ENCODE peak calls at places on chromosomes 2 and 18, in five cellular contexts. W is ovary, T is gastrocnemius medialis, B is sigmoid colon, O is adrenal gland. A is an unnamed sample.

GRCh38 chr2:154837035-154837434 is 138.5 kb downstream of the KCNJ3 start:
- DNase-seq in W (no peak), T (no peak), B (no peak), O (no peak), A (no peak)

GRCh38 chr2:127097471-127097765 is 9.5 kb downstream of the BIN1 start:
- DNase-seq in W (no peak), T (no peak), B (peak), O (no peak), A (no peak)

GRCh38 chr2:19158899-19159298 is 199.5 kb downstream of the OSR1 start:
- DNase-seq in W (no peak), T (no peak), B (no peak), O (no peak), A (no peak)

GRCh38 chr18:50866765-50867164 is 12.2 kb upstream of the ME2 start:
- DNase-seq in W (no peak), T (no peak), B (no peak), O (no peak), A (no peak)

GRCh38 chr2:216490061-216490460 is 8.6 kb upstream of the RPL37A start:
- DNase-seq in W (no peak), T (no peak), B (no peak), O (no peak), A (no peak)

GRCh38 chr2:236217926-236218325 is 46.3 kb downstream of the ASB18 start:
- DNase-seq in W (no peak), T (no peak), B (no peak), O (no peak), A (no peak)

GRCh38 chr2:206392118-206392517 is 51.2 kb upstream of the ADAM23 start:
- DNase-seq in W (no peak), T (no peak), B (no peak), O (peak), A (peak)

GRCh38 chr2:27494944-27495554 is at the start of gene FNDC4:
- DNase-seq in W (peak), T (no peak), B (peak), O (peak), A (peak)

GRCh38 chr2:9281145-9281544 is 74.5 kb downstream of the ASAP2 start:
- DNase-seq in W (no peak), T (no peak), B (no peak), O (no peak), A (no peak)

GRCh38 chr18:3572761-3573160 is 122.8 kb downstream of the TGIF1 start:
- DNase-seq in W (no peak), T (no peak), B (no peak), O (no peak), A (no peak)

GRCh38 chr2:26849056-26850001 is 1.4 kb downstream of the DPYSL5 start:
- DNase-seq in W (peak), T (no peak), B (no peak), O (no peak), A (no peak)

GRCh38 chr2:57343391-57344006 is 703.1 kb upstream of the VRK2 start:
- DNase-seq in W (no peak), T (no peak), B (no peak), O (no peak), A (no peak)

GRCh38 chr2:160703648-160704585 is 210.3 kb upstream of the RBMS1 start:
- DNase-seq in W (no peak), T (no peak), B (no peak), O (no peak), A (no peak)

GRCh38 chr2:30265441-30266015 is 34.2 kb downstream of the LBH start:
- DNase-seq in W (no peak), T (no peak), B (no peak), O (no peak), A (no peak)

GRCh38 chr2:215920244-215921100 is 92.9 kb downstream of the MREG start:
- DNase-seq in W (peak), T (peak), B (peak), O (peak), A (peak)

GRCh38 chr18:76494541-76495403 is at the start of gene ZNF516:
- DNase-seq in W (peak), T (no peak), B (no peak), O (peak), A (peak)

GRCh38 chr18:13366977-13367892 is 148.7 kb downstream of the LDLRAD4 start:
- DNase-seq in W (no peak), T (no peak), B (no peak), O (no peak), A (no peak)

GRCh38 chr2:126634273-126634861 is 21.6 kb upstream of the GYPC start:
- DNase-seq in W (no peak), T (no peak), B (no peak), O (no peak), A (peak)

GRCh38 chr2:100182494-100183355 is 40.3 kb upstream of the AFF3 start:
- DNase-seq in W (no peak), T (no peak), B (no peak), O (peak), A (no peak)

GRCh38 chr2:240930096-240930630 is 24.0 kb downstream of the CROCC2 start:
- DNase-seq in W (peak), T (peak), B (peak), O (peak), A (no peak)

GRCh38 chr2:100202567-100202966 is 60.2 kb upstream of the AFF3 start:
- DNase-seq in W (no peak), T (no peak), B (no peak), O (no peak), A (no peak)

GRCh38 chr2:32835148-32835547 is 111.6 kb upstream of the LTBP1 start:
- DNase-seq in W (no peak), T (no peak), B (no peak), O (no peak), A (no peak)

GRCh38 chr18:24009651-24010333 is 4.8 kb upstream of the TTC39C start:
- DNase-seq in W (no peak), T (no peak), B (no peak), O (no peak), A (no peak)

GRCh38 chr18:77089796-77090285 is 42.7 kb downstream of the MBP start:
- DNase-seq in W (no peak), T (no peak), B (no peak), O (no peak), A (no peak)

GRCh38 chr2:145752091-145752806 is 1232.3 kb upstream of the ZEB2 start:
- DNase-seq in W (no peak), T (no peak), B (no peak), O (no peak), A (peak)

GRCh38 chr18:55243852-55244251 is 284.6 kb upstream of the CCDC68 start:
- DNase-seq in W (peak), T (no peak), B (no peak), O (no peak), A (no peak)

GRCh38 chr18:3466872-3467271 is 16.9 kb downstream of the TGIF1 start:
- DNase-seq in W (no peak), T (no peak), B (no peak), O (no peak), A (no peak)

GRCh38 chr18:28088477-28088876 is 88.5 kb downstream of the CDH2 start:
- DNase-seq in W (no peak), T (no peak), B (no peak), O (no peak), A (no peak)

GRCh38 chr2:23418490-23418911 is 33.5 kb downstream of the KLHL29 start:
- DNase-seq in W (peak), T (no peak), B (no peak), O (peak), A (no peak)

GRCh38 chr2:235406420-235406819 is 87.4 kb upstream of the AGAP1 start:
- DNase-seq in W (peak), T (no peak), B (no peak), O (peak), A (no peak)

GRCh38 chr2:134776836-134777235 is 58.0 kb upstream of the TMEM163 start:
- DNase-seq in W (no peak), T (no peak), B (no peak), O (no peak), A (no peak)

GRCh38 chr2:7825591-7826312 is 856.1 kb upstream of the ID2 start:
- DNase-seq in W (no peak), T (no peak), B (no peak), O (no peak), A (no peak)

GRCh38 chr2:73063909-73064875 is 7.3 kb downstream of the SFXN5 start:
- DNase-seq in W (no peak), T (no peak), B (no peak), O (no peak), A (no peak)

GRCh38 chr2:43218550-43219382 is 7.6 kb downstream of the ZFP36L2 start:
- DNase-seq in W (peak), T (no peak), B (peak), O (peak), A (peak)

GRCh38 chr2:43220982-43221659 is 5.3 kb downstream of the ZFP36L2 start:
- DNase-seq in W (peak), T (no peak), B (peak), O (peak), A (peak)

GRCh38 chr2:43220229-43220981 is 6.0 kb downstream of the ZFP36L2 start:
- DNase-seq in W (no peak), T (no peak), B (no peak), O (no peak), A (no peak)

GRCh38 chr2:43218221-43218549 is 8.2 kb downstream of the ZFP36L2 start:
- DNase-seq in W (peak), T (no peak), B (no peak), O (no peak), A (no peak)

DNA sequence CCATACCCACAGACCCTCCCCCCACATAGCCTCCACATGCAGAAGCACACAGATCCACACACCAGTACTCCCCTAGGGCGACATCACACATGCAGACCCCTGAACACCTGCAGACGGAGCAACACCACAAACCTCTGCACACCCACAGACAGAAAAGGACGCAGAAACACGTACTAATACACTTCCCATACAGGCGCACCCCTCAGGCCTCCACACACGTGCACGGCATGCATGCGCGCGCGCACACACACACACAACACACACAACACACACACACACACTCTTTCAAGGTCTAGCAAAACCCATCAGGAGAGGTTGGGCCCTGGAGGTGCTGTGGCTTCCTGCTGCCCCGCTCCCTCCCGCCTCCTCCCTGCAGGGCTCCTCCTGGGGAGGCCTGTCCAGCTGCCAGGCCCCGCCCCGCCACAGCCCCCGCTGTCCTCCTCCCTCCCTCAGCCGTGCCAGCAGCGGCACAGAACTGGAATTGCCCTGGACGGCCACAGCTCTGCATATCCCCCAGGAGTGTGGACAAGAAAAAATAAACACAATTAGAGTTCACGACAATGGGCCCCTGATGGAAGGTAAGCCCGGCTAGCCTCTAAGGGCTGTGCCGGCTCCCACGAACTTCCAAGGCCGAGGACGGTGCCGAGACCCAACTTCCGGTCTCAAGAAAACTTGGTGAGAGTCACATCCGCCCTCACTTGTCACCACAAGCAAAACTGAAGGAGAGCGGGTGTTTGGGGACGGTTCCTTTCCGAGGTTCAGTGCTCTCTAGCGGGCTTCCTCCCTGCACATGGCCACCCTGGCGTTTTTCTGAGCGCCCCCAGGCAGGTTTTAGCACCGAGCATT is 6.8 kb downstream of the ZFP36L2 start:
- DNase-seq in W (peak), T (peak), B (peak), O (peak), A (peak)
- TF ChIP-seq POLR2A in W (peak), T (peak), B (peak), O (peak), A (peak)

DNA sequence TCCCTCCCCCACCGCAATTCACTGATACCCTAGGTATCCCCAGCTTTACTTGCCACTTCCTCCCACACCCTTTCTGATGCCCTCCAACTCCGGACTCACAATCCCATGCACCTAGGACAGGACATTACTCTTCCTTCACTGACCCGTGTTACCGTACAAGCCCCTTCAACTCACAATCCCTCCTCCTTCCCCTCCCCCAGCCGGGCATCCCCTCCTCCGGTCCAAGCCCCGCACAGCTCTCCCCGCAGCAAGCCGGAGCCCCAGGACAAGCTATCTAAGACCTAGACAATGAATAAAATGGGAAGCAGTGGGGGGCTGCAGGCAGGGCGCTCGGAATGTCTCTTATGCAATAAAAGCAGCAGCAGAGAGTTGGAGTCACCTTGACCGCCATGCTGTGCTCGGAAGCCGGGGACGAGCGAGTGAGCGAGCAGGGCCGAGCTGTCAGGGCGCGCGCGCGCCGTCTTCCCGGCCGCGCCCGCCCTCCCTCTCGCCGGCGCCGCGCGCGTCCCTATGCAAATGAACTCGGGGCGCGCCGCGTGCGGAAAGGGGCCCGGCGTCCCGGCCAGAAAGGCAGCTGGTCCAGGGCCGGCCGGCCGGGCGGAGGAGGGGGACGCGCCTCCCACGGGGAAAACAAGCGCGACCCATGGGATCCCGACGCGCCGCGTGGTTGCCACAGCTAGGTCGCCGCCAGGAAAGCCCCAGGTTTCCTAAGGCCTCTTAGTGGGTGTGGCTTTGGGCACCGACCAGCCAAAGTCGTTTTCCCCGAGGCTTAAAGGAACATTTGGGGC is at the start of gene SLC25A12:
- DNase-seq in W (peak), T (peak), B (peak), O (peak), A (peak)
- TF ChIP-seq POLR2A in W (peak), T (peak), B (peak), O (no peak), A (peak)

DNA sequence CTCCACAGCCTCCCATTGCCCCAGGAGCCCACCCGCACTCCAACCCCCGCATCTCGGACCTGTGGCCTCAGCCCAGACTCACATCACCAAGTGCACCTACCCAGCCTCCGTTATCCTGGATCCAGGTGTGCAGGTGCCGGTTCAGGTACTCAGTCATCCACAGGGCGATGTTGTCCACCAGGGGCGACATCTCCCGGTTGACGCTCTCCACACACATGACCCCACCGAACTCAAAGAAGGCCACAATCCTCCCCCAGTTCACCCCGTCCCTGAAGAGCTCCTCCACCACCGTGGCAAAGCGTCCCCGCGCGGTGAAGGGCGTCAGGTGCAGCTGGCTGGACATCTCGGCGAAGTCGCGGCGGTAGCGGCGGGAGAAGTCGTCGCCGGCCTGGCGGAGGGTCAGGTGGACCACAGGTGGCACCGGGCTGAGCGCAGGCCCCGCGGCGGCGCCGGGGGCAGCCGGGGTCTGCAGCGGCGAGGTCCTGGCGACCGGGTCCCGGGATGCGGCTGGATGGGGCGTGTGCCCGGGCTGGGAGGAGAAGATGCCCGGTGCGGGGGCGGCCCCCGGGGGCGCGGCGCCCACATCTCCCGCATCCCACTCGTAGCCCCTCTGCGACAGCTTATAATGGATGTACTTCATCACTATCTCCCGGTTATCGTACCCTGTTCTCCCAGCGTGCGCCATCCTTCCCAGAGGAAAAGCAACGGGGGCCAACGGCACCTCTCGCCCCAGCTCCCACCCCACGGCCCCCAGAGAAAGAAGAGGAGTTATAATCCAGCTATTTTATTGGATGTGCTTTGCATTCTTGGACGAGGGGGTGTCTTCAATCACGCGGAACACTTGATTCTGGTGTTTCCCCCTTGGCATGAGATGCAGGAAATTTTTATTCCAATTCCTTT is 1.3 kb downstream of the BCL2 start:
- DNase-seq in W (peak), T (peak), B (peak), O (no peak), A (peak)
- TF ChIP-seq POLR2A in W (peak), T (no peak), B (no peak), O (no peak), A (no peak)

GRCh38 chr2:227474406-227474805 is 2.5 kb downstream of the AGFG1 start:
- DNase-seq in W (no peak), T (no peak), B (no peak), O (no peak), A (no peak)

GRCh38 chr2:227477291-227477690 is 5.3 kb downstream of the AGFG1 start:
- DNase-seq in W (no peak), T (no peak), B (no peak), O (no peak), A (no peak)

GRCh38 chr2:227471924-227472264 is at the start of gene AGFG1:
- DNase-seq in W (peak), T (peak), B (peak), O (peak), A (peak)

GRCh38 chr2:227473019-227473461 is 1.1 kb downstream of the AGFG1 start:
- DNase-seq in W (no peak), T (no peak), B (no peak), O (no peak), A (peak)

GRCh38 chr2:227472265-227473018 is 486 bp downstream of the AGFG1 start:
- DNase-seq in W (peak), T (no peak), B (peak), O (peak), A (peak)
- TF ChIP-seq POLR2A in W (no peak), T (no peak), B (no peak), O (no peak), A (no peak)

DNA sequence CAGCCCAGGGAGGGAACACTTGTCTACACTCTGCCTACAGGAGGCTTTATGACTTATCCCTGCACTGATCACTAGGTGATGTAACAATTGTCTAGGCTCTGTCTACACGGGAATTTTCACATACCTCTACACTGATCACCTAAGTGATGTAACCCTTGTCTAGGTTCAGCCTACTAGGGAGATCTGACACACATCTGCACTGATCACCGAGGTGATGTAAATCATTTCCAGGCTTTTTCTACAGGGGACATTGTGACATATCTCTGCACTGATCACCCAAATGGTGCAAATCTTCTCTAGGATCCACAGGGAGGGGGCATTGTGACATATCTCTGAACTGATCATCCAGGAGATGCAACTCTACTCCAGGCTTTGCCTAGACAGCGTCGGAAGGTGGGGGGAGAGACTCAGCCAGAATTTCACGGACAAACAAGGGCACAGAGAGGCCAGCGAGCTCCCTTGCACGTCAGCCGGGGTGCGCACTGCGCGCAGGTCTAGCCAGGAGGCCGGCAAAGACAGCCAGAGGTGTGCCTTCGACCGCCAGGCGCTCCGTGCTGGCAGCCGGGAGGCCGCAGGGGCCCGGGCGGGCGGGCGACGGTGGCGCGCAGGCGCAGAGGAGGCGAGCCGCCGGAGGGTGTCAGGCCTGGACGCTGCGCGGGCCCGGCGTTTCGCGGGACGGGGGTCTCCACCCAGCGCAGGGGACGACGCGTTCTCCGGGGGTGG is 46.9 kb upstream of the USP14 start:
- DNase-seq in W (peak), T (peak), B (peak), O (peak), A (no peak)
- TF ChIP-seq POLR2A in W (no peak), T (no peak), B (no peak), O (no peak), A (peak)

A was measured in erythroblast.